ENCODE peak calls at places on chromosomes 7 and 10, in seven cellular contexts. U, S, W, Q, P, R and D are unnamed samples.

GRCh38 chr7:100629117-100629711 is 12.1 kb downstream of the TFR2 start:
- DNase-seq in U (no peak), S (peak), W (no peak), Q (no peak), P (no peak), R (no peak), D (peak)

GRCh38 chr10:82942572-82943091 is 1067.6 kb downstream of the NRG3 start:
- DNase-seq in U (no peak), S (peak), W (no peak), Q (no peak), P (no peak), R (no peak), D (no peak)

GRCh38 chr10:3468919-3469638 is 296.5 kb upstream of the PITRM1 start:
- DNase-seq in U (peak), S (peak), W (no peak), Q (peak), P (no peak), R (no peak), D (peak)

GRCh38 chr7:17654940-17655339 is 285.4 kb downstream of the SNX13 start:
- DNase-seq in U (no peak), S (no peak), W (no peak), Q (peak), P (no peak), R (no peak), D (no peak)

GRCh38 chr7:143321734-143322133 is 5.8 kb downstream of the CLCN1 start:
- DNase-seq in U (no peak), S (no peak), W (no peak), Q (peak), P (no peak), R (no peak), D (peak)

GRCh38 chr7:118349604-118350003 is 125.1 kb downstream of the ANKRD7 start:
- DNase-seq in U (peak), S (no peak), W (no peak), Q (no peak), P (no peak), R (no peak), D (no peak)

GRCh38 chr10:84177541-84178386 is 4.2 kb downstream of the GPR15LG start:
- DNase-seq in U (no peak), S (no peak), W (no peak), Q (no peak), P (no peak), R (no peak), D (no peak)

GRCh38 chr7:51243631-51244030 is 73.0 kb downstream of the COBL start:
- DNase-seq in U (no peak), S (no peak), W (no peak), Q (no peak), P (no peak), R (no peak), D (no peak)

GRCh38 chr10:132455441-132455971 is 58.5 kb downstream of the PWWP2B start:
- DNase-seq in U (no peak), S (no peak), W (no peak), Q (no peak), P (no peak), R (no peak), D (no peak)

GRCh38 chr7:66306243-66306642 is 101.1 kb downstream of the TPST1 start:
- DNase-seq in U (peak), S (no peak), W (no peak), Q (no peak), P (no peak), R (no peak), D (no peak)

GRCh38 chr10:60480865-60481563 is 91.3 kb upstream of the ANK3 start:
- DNase-seq in U (peak), S (peak), W (no peak), Q (peak), P (no peak), R (no peak), D (peak)

GRCh38 chr7:149525280-149525679 is 27.7 kb upstream of the ZNF746 start:
- DNase-seq in U (no peak), S (no peak), W (no peak), Q (no peak), P (no peak), R (no peak), D (no peak)

GRCh38 chr7:142720981-142721380 is 28.3 kb upstream of the PRSS1 start:
- DNase-seq in U (no peak), S (no peak), W (no peak), Q (no peak), P (no peak), R (no peak), D (no peak)

GRCh38 chr7:422191-422885 is 97.3 kb downstream of the PDGFA start:
- DNase-seq in U (no peak), S (no peak), W (no peak), Q (no peak), P (no peak), R (no peak), D (no peak)

GRCh38 chr7:149773446-149774236 is at the start of gene ZNF467:
- DNase-seq in U (no peak), S (peak), W (no peak), Q (peak), P (peak), R (no peak), D (peak)

GRCh38 chr10:133151528-133151927 is 8.5 kb upstream of the KNDC1 start:
- DNase-seq in U (peak), S (no peak), W (no peak), Q (no peak), P (no peak), R (no peak), D (peak)

GRCh38 chr7:96174812-96175211 is 147.1 kb downstream of the SLC25A13 start:
- DNase-seq in U (no peak), S (no peak), W (peak), Q (peak), P (no peak), R (no peak), D (no peak)

GRCh38 chr10:123205041-123205440 is 50.8 kb downstream of the BUB3 start:
- DNase-seq in U (no peak), S (no peak), W (no peak), Q (no peak), P (no peak), R (no peak), D (no peak)

GRCh38 chr10:101536800-101537199 is 51.3 kb downstream of the POLL start:
- DNase-seq in U (peak), S (no peak), W (peak), Q (no peak), P (no peak), R (no peak), D (peak)

GRCh38 chr7:106957766-106958165 is 86.7 kb upstream of the PRKAR2B start:
- DNase-seq in U (no peak), S (peak), W (no peak), Q (peak), P (no peak), R (no peak), D (no peak)

GRCh38 chr10:73806176-73806950 is 5.0 kb downstream of the NDST2 start:
- DNase-seq in U (no peak), S (no peak), W (no peak), Q (no peak), P (no peak), R (no peak), D (no peak)